ENCODE peak calls at places on chromosomes 13 and 19, in six cellular contexts. H is EH, K is IMR-90, I is LoVo, L is upper lobe of left lung, E is heart left ventricle. J is an unnamed sample.

GRCh38 chr13:51797664-51798488 is 6.1 kb downstream of the DHRS12 start:
- DNase-seq in H (peak; percentile 60), K (peak; percentile 69), I (peak; percentile 51), L (no peak), E (no peak), J (peak; percentile 64)

GRCh38 chr13:102609696-102610095 is 12.9 kb downstream of the TPP2 start:
- DNase-seq in H (no peak), K (no peak), I (no peak), L (no peak), E (no peak), J (peak; percentile 46)

GRCh38 chr19:14089662-14090508 is 666 bp downstream of the SAMD1 start:
- DNase-seq in H (peak; percentile 65), K (peak; percentile 74), I (peak; percentile 51), L (peak; percentile 92), E (peak; percentile 86), J (no peak)

GRCh38 chr13:41544824-41545707 is 87.7 kb downstream of the RGCC start:
- DNase-seq in H (peak; percentile 30), K (peak; percentile 28), I (no peak), L (no peak), E (no peak), J (no peak)

GRCh38 chr19:1264801-1265610 is 4.1 kb upstream of the CIRBP start:
- DNase-seq in H (peak; percentile 95), K (peak; percentile 88), I (peak; percentile 83), L (peak; percentile 80), E (peak; percentile 85), J (no peak)

GRCh38 chr19:30664358-30665058 is 292.3 kb downstream of the ZNF536 start:
- DNase-seq in H (no peak), K (peak; percentile 4), I (no peak), L (peak; percentile 29), E (no peak), J (no peak)

GRCh38 chr13:29754486-29754806 is 96.0 kb downstream of the UBL3 start:
- DNase-seq in H (peak; percentile 60), K (peak; percentile 61), I (no peak), L (no peak), E (no peak), J (peak; percentile 16)

GRCh38 chr19:46289724-46290619 is 6.9 kb upstream of the HIF3A start:
- DNase-seq in H (no peak), K (no peak), I (no peak), L (no peak), E (no peak), J (no peak)

GRCh38 chr13:27857271-27857670 is 62.5 kb upstream of the PDX1 start:
- DNase-seq in H (no peak), K (no peak), I (no peak), L (peak; percentile 32), E (no peak), J (no peak)

GRCh38 chr19:45769821-45770191 is 754 bp upstream of the SIX5 start:
- DNase-seq in H (no peak), K (peak; percentile 38), I (peak; percentile 19), L (peak; percentile 84), E (peak; percentile 72), J (peak; percentile 53)

GRCh38 chr19:13053761-13054604 is 48.7 kb downstream of the LYL1 start:
- DNase-seq in H (peak; percentile 99), K (peak; percentile 96), I (peak; percentile 57), L (peak; percentile 78), E (peak; percentile 93), J (no peak)

GRCh38 chr13:70959376-70959775 is 851.1 kb upstream of the KLHL1 start:
- DNase-seq in H (no peak), K (no peak), I (no peak), L (no peak), E (no peak), J (no peak)

GRCh38 chr19:406999-407491 is 1.9 kb downstream of the C2CD4C start:
- DNase-seq in H (no peak), K (no peak), I (no peak), L (no peak), E (peak; percentile 52), J (no peak)

GRCh38 chr13:82370306-82370705 is 1512.0 kb downstream of the SLITRK1 start:
- DNase-seq in H (peak; percentile 50), K (no peak), I (no peak), L (no peak), E (no peak), J (no peak)

GRCh38 chr19:9986787-9987281 is 23.5 kb downstream of the COL5A3 start:
- DNase-seq in H (peak; percentile 91), K (peak; percentile 29), I (no peak), L (no peak), E (peak; percentile 27), J (no peak)

GRCh38 chr19:38101723-38102122 is 122.3 kb downstream of the DPF1 start:
- DNase-seq in H (no peak), K (no peak), I (no peak), L (no peak), E (no peak), J (no peak)

GRCh38 chr19:4361152-4362037 is 18.0 kb downstream of the MPND start:
- DNase-seq in H (no peak), K (peak; percentile 54), I (no peak), L (peak; percentile 82), E (no peak), J (no peak)

GRCh38 chr19:42697884-42698283 is 42.4 kb downstream of the PSG3 start:
- DNase-seq in H (no peak), K (no peak), I (no peak), L (peak; percentile 52), E (no peak), J (no peak)

GRCh38 chr13:110410906-110411305 is 103.8 kb downstream of the COL4A2 start:
- DNase-seq in H (no peak), K (no peak), I (no peak), L (no peak), E (no peak), J (no peak)

GRCh38 chr13:33723365-33723764 is 94.6 kb upstream of the RFC3 start:
- DNase-seq in H (no peak), K (no peak), I (no peak), L (no peak), E (no peak), J (no peak)

GRCh38 chr19:679418-680286 is 3.5 kb downstream of the FSTL3 start:
- DNase-seq in H (peak; percentile 70), K (peak; percentile 80), I (peak; percentile 48), L (peak; percentile 92), E (peak; percentile 84), J (no peak)

GRCh38 chr19:45515807-45516401 is 8.6 kb downstream of the VASP start:
- DNase-seq in H (no peak), K (no peak), I (no peak), L (no peak), E (no peak), J (no peak)

GRCh38 chr19:49097453-49098288 is 12.4 kb downstream of the SNRNP70 start:
- DNase-seq in H (peak; percentile 83), K (peak; percentile 72), I (peak; percentile 65), L (no peak), E (peak; percentile 73), J (peak; percentile 97)